ENCODE peak calls at places on chromosome 13, in eight cellular contexts. One of them, this sample, is unnamed.
A peak's percentile ranks its signal among the peaks of the same experiment; 100 is the strongest.

GRCh38 chr13:113468461-113469147 is 15.3 kb upstream of the ADPRHL1 start:
- DNase-seq in NCI-H1417: peak; percentile 85
- DNase-seq in CD8-positive, alpha-beta T cell: no peak
- DNase-seq in kidney epithelial cell: no peak
- DNase-seq in CD4-positive, CD25-positive, alpha-beta regulatory T cell: no peak
- DNase-seq in neural crest cell: peak; percentile 30
- DNase-seq in Calu3: no peak
- DNase-seq in A549: no peak
- DNase-seq in this sample: no peak

GRCh38 chr13:63910406-63910957 is 2494.8 kb upstream of the PCDH20 start:
- DNase-seq in NCI-H1417: no peak
- DNase-seq in CD8-positive, alpha-beta T cell: no peak
- DNase-seq in kidney epithelial cell: peak; percentile 0
- DNase-seq in CD4-positive, CD25-positive, alpha-beta regulatory T cell: no peak
- DNase-seq in neural crest cell: no peak
- DNase-seq in Calu3: no peak
- DNase-seq in A549: no peak
- DNase-seq in this sample: peak; percentile 1

GRCh38 chr13:33728271-33729037 is 89.5 kb upstream of the RFC3 start:
- DNase-seq in NCI-H1417: no peak
- DNase-seq in CD8-positive, alpha-beta T cell: no peak
- DNase-seq in kidney epithelial cell: no peak
- DNase-seq in CD4-positive, CD25-positive, alpha-beta regulatory T cell: no peak
- DNase-seq in neural crest cell: no peak
- DNase-seq in Calu3: no peak
- DNase-seq in A549: no peak
- DNase-seq in this sample: no peak

GRCh38 chr13:111846396-111847174 is 220.4 kb upstream of the SOX1 start:
- DNase-seq in NCI-H1417: peak; percentile 38
- DNase-seq in CD8-positive, alpha-beta T cell: no peak
- DNase-seq in kidney epithelial cell: no peak
- DNase-seq in CD4-positive, CD25-positive, alpha-beta regulatory T cell: no peak
- DNase-seq in neural crest cell: no peak
- DNase-seq in Calu3: no peak
- DNase-seq in A549: no peak
- DNase-seq in this sample: no peak

GRCh38 chr13:112762690-112763080 is 72.8 kb downstream of the ATP11A start:
- DNase-seq in NCI-H1417: no peak
- DNase-seq in CD8-positive, alpha-beta T cell: no peak
- DNase-seq in kidney epithelial cell: no peak
- DNase-seq in CD4-positive, CD25-positive, alpha-beta regulatory T cell: no peak
- DNase-seq in neural crest cell: no peak
- DNase-seq in Calu3: no peak
- DNase-seq in A549: no peak
- DNase-seq in this sample: no peak

GRCh38 chr13:109093988-109094387 is 464.6 kb downstream of the MYO16 start:
- DNase-seq in NCI-H1417: no peak
- DNase-seq in CD8-positive, alpha-beta T cell: no peak
- DNase-seq in kidney epithelial cell: no peak
- DNase-seq in CD4-positive, CD25-positive, alpha-beta regulatory T cell: no peak
- DNase-seq in neural crest cell: no peak
- DNase-seq in Calu3: no peak
- DNase-seq in A549: no peak
- DNase-seq in this sample: no peak

GRCh38 chr13:51249254-51249653 is 27.1 kb downstream of the FAM124A start:
- DNase-seq in NCI-H1417: no peak
- DNase-seq in CD8-positive, alpha-beta T cell: no peak
- DNase-seq in kidney epithelial cell: no peak
- DNase-seq in CD4-positive, CD25-positive, alpha-beta regulatory T cell: no peak
- DNase-seq in neural crest cell: no peak
- DNase-seq in Calu3: no peak
- DNase-seq in A549: no peak
- DNase-seq in this sample: no peak

GRCh38 chr13:30934381-30934780 is 1.9 kb downstream of the TEX26 start:
- DNase-seq in NCI-H1417: no peak
- DNase-seq in CD8-positive, alpha-beta T cell: no peak
- DNase-seq in kidney epithelial cell: no peak
- DNase-seq in CD4-positive, CD25-positive, alpha-beta regulatory T cell: no peak
- DNase-seq in neural crest cell: no peak
- DNase-seq in Calu3: no peak
- DNase-seq in A549: no peak
- DNase-seq in this sample: no peak

GRCh38 chr13:33934343-33934742 is 116.4 kb downstream of the RFC3 start:
- DNase-seq in NCI-H1417: no peak
- DNase-seq in CD8-positive, alpha-beta T cell: no peak
- DNase-seq in kidney epithelial cell: no peak
- DNase-seq in CD4-positive, CD25-positive, alpha-beta regulatory T cell: no peak
- DNase-seq in neural crest cell: no peak
- DNase-seq in Calu3: no peak
- DNase-seq in A549: no peak
- DNase-seq in this sample: no peak

GRCh38 chr13:99750951-99751350 is 220.6 kb downstream of the ZIC5 start:
- DNase-seq in NCI-H1417: no peak
- DNase-seq in CD8-positive, alpha-beta T cell: no peak
- DNase-seq in kidney epithelial cell: no peak
- DNase-seq in CD4-positive, CD25-positive, alpha-beta regulatory T cell: no peak
- DNase-seq in neural crest cell: no peak
- DNase-seq in Calu3: no peak
- DNase-seq in A549: no peak
- DNase-seq in this sample: no peak

GRCh38 chr13:75175575-75175974 is 306.4 kb downstream of the TBC1D4 start:
- DNase-seq in NCI-H1417: no peak
- DNase-seq in CD8-positive, alpha-beta T cell: no peak
- DNase-seq in kidney epithelial cell: no peak
- DNase-seq in CD4-positive, CD25-positive, alpha-beta regulatory T cell: no peak
- DNase-seq in neural crest cell: no peak
- DNase-seq in Calu3: no peak
- DNase-seq in A549: no peak
- DNase-seq in this sample: no peak

GRCh38 chr13:104086759-104087158 is 1020.5 kb upstream of the SLC10A2 start:
- DNase-seq in NCI-H1417: no peak
- DNase-seq in CD8-positive, alpha-beta T cell: no peak
- DNase-seq in kidney epithelial cell: no peak
- DNase-seq in CD4-positive, CD25-positive, alpha-beta regulatory T cell: no peak
- DNase-seq in neural crest cell: no peak
- DNase-seq in Calu3: no peak
- DNase-seq in A549: no peak
- DNase-seq in this sample: no peak

GRCh38 chr13:73336789-73337188 is 278.0 kb downstream of the KLF5 start:
- DNase-seq in NCI-H1417: no peak
- DNase-seq in CD8-positive, alpha-beta T cell: no peak
- DNase-seq in kidney epithelial cell: no peak
- DNase-seq in CD4-positive, CD25-positive, alpha-beta regulatory T cell: no peak
- DNase-seq in neural crest cell: no peak
- DNase-seq in Calu3: peak; percentile 25
- DNase-seq in A549: no peak
- DNase-seq in this sample: no peak

GRCh38 chr13:62512194-62513141 is 1096.8 kb upstream of the PCDH20 start:
- DNase-seq in NCI-H1417: peak; percentile 59
- DNase-seq in CD8-positive, alpha-beta T cell: no peak
- DNase-seq in kidney epithelial cell: no peak
- DNase-seq in CD4-positive, CD25-positive, alpha-beta regulatory T cell: no peak
- DNase-seq in neural crest cell: peak; percentile 12
- DNase-seq in Calu3: peak; percentile 13
- DNase-seq in A549: peak; percentile 1
- DNase-seq in this sample: peak; percentile 56

GRCh38 chr13:100987993-100988392 is 313.4 kb upstream of the TMTC4 start:
- DNase-seq in NCI-H1417: peak; percentile 10
- DNase-seq in CD8-positive, alpha-beta T cell: no peak
- DNase-seq in kidney epithelial cell: no peak
- DNase-seq in CD4-positive, CD25-positive, alpha-beta regulatory T cell: no peak
- DNase-seq in neural crest cell: no peak
- DNase-seq in Calu3: no peak
- DNase-seq in A549: no peak
- DNase-seq in this sample: no peak

GRCh38 chr13:65111223-65111622 is 2118.9 kb downstream of the PCDH9 start:
- DNase-seq in NCI-H1417: no peak
- DNase-seq in CD8-positive, alpha-beta T cell: no peak
- DNase-seq in kidney epithelial cell: no peak
- DNase-seq in CD4-positive, CD25-positive, alpha-beta regulatory T cell: no peak
- DNase-seq in neural crest cell: no peak
- DNase-seq in Calu3: no peak
- DNase-seq in A549: no peak
- DNase-seq in this sample: no peak

GRCh38 chr13:21061077-21061945 is at the start of gene LATS2:
- DNase-seq in NCI-H1417: peak; percentile 41
- DNase-seq in CD8-positive, alpha-beta T cell: peak; percentile 50
- DNase-seq in kidney epithelial cell: peak; percentile 67
- DNase-seq in CD4-positive, CD25-positive, alpha-beta regulatory T cell: peak; percentile 12
- DNase-seq in neural crest cell: peak; percentile 88
- DNase-seq in Calu3: peak; percentile 95
- DNase-seq in A549: peak; percentile 62
- DNase-seq in this sample: peak; percentile 23

GRCh38 chr13:53622431-53622830 is 593.8 kb downstream of the OLFM4 start:
- DNase-seq in NCI-H1417: no peak
- DNase-seq in CD8-positive, alpha-beta T cell: no peak
- DNase-seq in kidney epithelial cell: no peak
- DNase-seq in CD4-positive, CD25-positive, alpha-beta regulatory T cell: no peak
- DNase-seq in neural crest cell: no peak
- DNase-seq in Calu3: no peak
- DNase-seq in A549: no peak
- DNase-seq in this sample: no peak

GRCh38 chr13:47252627-47253026 is 355.8 kb upstream of the HTR2A start:
- DNase-seq in NCI-H1417: no peak
- DNase-seq in CD8-positive, alpha-beta T cell: no peak
- DNase-seq in kidney epithelial cell: no peak
- DNase-seq in CD4-positive, CD25-positive, alpha-beta regulatory T cell: no peak
- DNase-seq in neural crest cell: no peak
- DNase-seq in Calu3: no peak
- DNase-seq in A549: no peak
- DNase-seq in this sample: no peak

GRCh38 chr13:34391071-34391470 is 551.0 kb upstream of the NBEA start:
- DNase-seq in NCI-H1417: no peak
- DNase-seq in CD8-positive, alpha-beta T cell: no peak
- DNase-seq in kidney epithelial cell: peak; percentile 35
- DNase-seq in CD4-positive, CD25-positive, alpha-beta regulatory T cell: no peak
- DNase-seq in neural crest cell: no peak
- DNase-seq in Calu3: no peak
- DNase-seq in A549: peak; percentile 3
- DNase-seq in this sample: no peak

GRCh38 chr13:101624981-101625380 is 172.5 kb downstream of the ITGBL1 start:
- DNase-seq in NCI-H1417: peak; percentile 81
- DNase-seq in CD8-positive, alpha-beta T cell: no peak
- DNase-seq in kidney epithelial cell: no peak
- DNase-seq in CD4-positive, CD25-positive, alpha-beta regulatory T cell: no peak
- DNase-seq in neural crest cell: no peak
- DNase-seq in Calu3: no peak
- DNase-seq in A549: no peak
- DNase-seq in this sample: no peak

This sample was measured in Jurkat, Clone E6-1.